ENCODE peak calls at places on chromosomes 7 and 10, in eight cellular contexts. F is occipital lobe, D is left ventricle myocardium superior, C is tibial nerve, R is HCT116, W is RPMI7951, M is fibroblast of villous mesenchyme, V is left kidney. T is an unnamed sample.

GRCh38 chr7:111108526-111108925 is 17.6 kb downstream of the LRRN3 start:
- DNase-seq in F (no peak), D (no peak), C (no peak), R (no peak), W (no peak), M (no peak), V (no peak), T (no peak)

GRCh38 chr7:110760341-110760740 is 330.6 kb upstream of the LRRN3 start:
- DNase-seq in F (no peak), D (no peak), C (no peak), R (no peak), W (no peak), M (no peak), V (no peak), T (no peak)

GRCh38 chr7:32958046-32959025 is 1.1 kb downstream of the FKBP9 start:
- DNase-seq in F (no peak), D (peak; percentile 66), C (peak; percentile 38), R (no peak), W (peak; percentile 62), M (peak; percentile 46), V (peak; percentile 47), T (peak; percentile 27)

GRCh38 chr7:55481126-55481525 is 91.2 kb downstream of the VOPP1 start:
- DNase-seq in F (no peak), D (no peak), C (no peak), R (no peak), W (no peak), M (no peak), V (no peak), T (no peak)

GRCh38 chr10:4083509-4084003 is 298.5 kb upstream of the KLF6 start:
- DNase-seq in F (no peak), D (no peak), C (no peak), R (no peak), W (peak; percentile 35), M (peak; percentile 89), V (peak; percentile 16), T (no peak)

GRCh38 chr10:652226-652625 is 37.2 kb downstream of the DIP2C start:
- DNase-seq in F (no peak), D (no peak), C (no peak), R (no peak), W (no peak), M (no peak), V (peak; percentile 65), T (no peak)

GRCh38 chr7:143936087-143937009 is 1.3 kb downstream of the OR2F2 start:
- DNase-seq in F (peak; percentile 18), D (no peak), C (no peak), R (no peak), W (no peak), M (peak; percentile 91), V (peak; percentile 3), T (no peak)

GRCh38 chr7:46515844-46516590 is 594.9 kb upstream of the IGFBP3 start:
- DNase-seq in F (no peak), D (no peak), C (no peak), R (no peak), W (peak; percentile 36), M (no peak), V (peak; percentile 96), T (no peak)

GRCh38 chr10:88439932-88440331 is 143.2 kb downstream of the RNLS start:
- DNase-seq in F (no peak), D (no peak), C (no peak), R (no peak), W (no peak), M (no peak), V (no peak), T (no peak)

GRCh38 chr7:757741-758163 is 30.7 kb upstream of the PRKAR1B start:
- DNase-seq in F (no peak), D (no peak), C (no peak), R (no peak), W (no peak), M (no peak), V (no peak), T (no peak)

GRCh38 chr7:13742126-13742525 is 247.3 kb downstream of the ETV1 start:
- DNase-seq in F (no peak), D (no peak), C (no peak), R (peak; percentile 8), W (peak; percentile 100), M (peak; percentile 83), V (peak; percentile 11), T (no peak)

GRCh38 chr10:8051851-8052257 is 2.6 kb upstream of the GATA3 start:
- DNase-seq in F (no peak), D (no peak), C (no peak), R (no peak), W (no peak), M (no peak), V (peak; percentile 89), T (no peak)

GRCh38 chr10:80498833-80499671 is 38.6 kb upstream of the SH2D4B start:
- DNase-seq in F (peak; percentile 61), D (peak; percentile 92), C (peak; percentile 93), R (peak; percentile 85), W (peak; percentile 99), M (peak; percentile 99), V (peak; percentile 65), T (peak; percentile 89)

GRCh38 chr7:33185786-33186185 is 56.4 kb downstream of the BBS9 start:
- DNase-seq in F (no peak), D (no peak), C (no peak), R (peak; percentile 34), W (peak; percentile 63), M (peak; percentile 60), V (peak; percentile 73), T (peak; percentile 61)

GRCh38 chr7:17882685-17883084 is 57.6 kb downstream of the SNX13 start:
- DNase-seq in F (no peak), D (no peak), C (no peak), R (no peak), W (no peak), M (peak; percentile 18), V (no peak), T (no peak)

GRCh38 chr7:127792528-127793342 is 140.7 kb downstream of the SND1 start:
- DNase-seq in F (no peak), D (no peak), C (no peak), R (no peak), W (peak; percentile 16), M (no peak), V (peak; percentile 18), T (peak; percentile 28)

GRCh38 chr10:118590334-118590733 is 5.1 kb downstream of the PRLHR start:
- DNase-seq in F (no peak), D (peak; percentile 48), C (no peak), R (no peak), W (peak; percentile 29), M (no peak), V (no peak), T (no peak)

GRCh38 chr10:58475322-58476277 is 37.1 kb upstream of the BICC1 start:
- DNase-seq in F (no peak), D (no peak), C (no peak), R (no peak), W (peak; percentile 83), M (peak; percentile 44), V (peak; percentile 10), T (no peak)